ENCODE peak calls at places on chromosomes 7 and 10, in eight cellular contexts. One of them, this sample, is unnamed.

GRCh38 chr7:47078241-47078640 is 503.7 kb downstream of the TNS3 start:
- DNase-seq in neural progenitor cell: no peak
- DNase-seq in hepatocyte: no peak
- DNase-seq in sigmoid colon: no peak
- DNase-seq in Peyer's patch: no peak
- DNase-seq in heart left ventricle: no peak
- DNase-seq in cardiac fibroblast: peak
- DNase-seq in mesendoderm: no peak
- DNase-seq in this sample: no peak

GRCh38 chr7:127393370-127394058 is 1.0 kb upstream of the ZNF800 start:
- DNase-seq in cardiac fibroblast: peak
- DNase-seq in Peyer's patch: no peak
- DNase-seq in mesendoderm: peak
- DNase-seq in heart left ventricle: peak
- DNase-seq in neural progenitor cell: peak
- DNase-seq in hepatocyte: peak
- DNase-seq in sigmoid colon: peak
- DNase-seq in this sample: peak

GRCh38 chr7:14793151-14793550 is 109.4 kb downstream of the DGKB start:
- DNase-seq in mesendoderm: peak
- DNase-seq in neural progenitor cell: no peak
- DNase-seq in Peyer's patch: no peak
- DNase-seq in cardiac fibroblast: no peak
- DNase-seq in hepatocyte: no peak
- DNase-seq in heart left ventricle: no peak
- DNase-seq in sigmoid colon: no peak
- DNase-seq in this sample: no peak

GRCh38 chr7:64807731-64808365 is 13.6 kb downstream of the ZNF138 start:
- DNase-seq in Peyer's patch: no peak
- DNase-seq in sigmoid colon: no peak
- DNase-seq in mesendoderm: no peak
- DNase-seq in cardiac fibroblast: no peak
- DNase-seq in heart left ventricle: no peak
- DNase-seq in neural progenitor cell: no peak
- DNase-seq in hepatocyte: no peak
- DNase-seq in this sample: no peak

GRCh38 chr7:117076426-117076943 is 123.2 kb downstream of the ST7 start:
- DNase-seq in cardiac fibroblast: no peak
- DNase-seq in sigmoid colon: no peak
- DNase-seq in Peyer's patch: no peak
- DNase-seq in heart left ventricle: peak
- DNase-seq in neural progenitor cell: no peak
- DNase-seq in hepatocyte: no peak
- DNase-seq in mesendoderm: no peak
- DNase-seq in this sample: no peak

GRCh38 chr10:68154211-68154497 is 44.9 kb downstream of the MYPN start:
- DNase-seq in mesendoderm: peak
- DNase-seq in sigmoid colon: no peak
- DNase-seq in hepatocyte: no peak
- DNase-seq in Peyer's patch: no peak
- DNase-seq in neural progenitor cell: peak
- DNase-seq in heart left ventricle: peak
- DNase-seq in cardiac fibroblast: peak
- DNase-seq in this sample: peak

GRCh38 chr10:94286898-94287297 is 75.8 kb downstream of the NOC3L start:
- DNase-seq in sigmoid colon: no peak
- DNase-seq in hepatocyte: no peak
- DNase-seq in cardiac fibroblast: no peak
- DNase-seq in heart left ventricle: no peak
- DNase-seq in neural progenitor cell: no peak
- DNase-seq in Peyer's patch: no peak
- DNase-seq in mesendoderm: no peak
- DNase-seq in this sample: no peak

GRCh38 chr10:94199565-94199964 is 163.2 kb downstream of the NOC3L start:
- DNase-seq in neural progenitor cell: no peak
- DNase-seq in mesendoderm: no peak
- DNase-seq in sigmoid colon: no peak
- DNase-seq in Peyer's patch: no peak
- DNase-seq in hepatocyte: no peak
- DNase-seq in heart left ventricle: no peak
- DNase-seq in cardiac fibroblast: no peak
- DNase-seq in this sample: no peak

GRCh38 chr7:50795831-50796230 is 13.1 kb upstream of the GRB10 start:
- DNase-seq in hepatocyte: no peak
- DNase-seq in sigmoid colon: no peak
- DNase-seq in mesendoderm: no peak
- DNase-seq in cardiac fibroblast: no peak
- DNase-seq in neural progenitor cell: no peak
- DNase-seq in heart left ventricle: no peak
- DNase-seq in Peyer's patch: no peak
- DNase-seq in this sample: no peak

GRCh38 chr7:130887182-130888016 is 153.4 kb upstream of the KLF14 start:
- DNase-seq in sigmoid colon: no peak
- DNase-seq in heart left ventricle: no peak
- DNase-seq in cardiac fibroblast: peak
- DNase-seq in mesendoderm: peak
- DNase-seq in neural progenitor cell: no peak
- DNase-seq in Peyer's patch: no peak
- DNase-seq in hepatocyte: no peak
- DNase-seq in this sample: no peak

GRCh38 chr7:128408709-128409434 is 910 bp downstream of the IMPDH1 start:
- DNase-seq in heart left ventricle: no peak
- DNase-seq in neural progenitor cell: peak
- DNase-seq in mesendoderm: peak
- DNase-seq in cardiac fibroblast: peak
- DNase-seq in Peyer's patch: no peak
- DNase-seq in hepatocyte: no peak
- DNase-seq in sigmoid colon: peak
- DNase-seq in this sample: no peak

GRCh38 chr10:131024259-131025131 is 287.0 kb downstream of the TCERG1L start:
- DNase-seq in neural progenitor cell: no peak
- DNase-seq in sigmoid colon: peak
- DNase-seq in heart left ventricle: no peak
- DNase-seq in mesendoderm: no peak
- DNase-seq in Peyer's patch: peak
- DNase-seq in cardiac fibroblast: no peak
- DNase-seq in hepatocyte: no peak
- DNase-seq in this sample: no peak

GRCh38 chr10:124740374-124741280 is 3.6 kb downstream of the FAM53B start:
- DNase-seq in hepatocyte: peak
- DNase-seq in neural progenitor cell: peak
- DNase-seq in Peyer's patch: peak
- DNase-seq in heart left ventricle: peak
- DNase-seq in sigmoid colon: peak
- DNase-seq in mesendoderm: peak
- DNase-seq in cardiac fibroblast: peak
- DNase-seq in this sample: no peak

GRCh38 chr10:124737708-124738107 is 6.5 kb downstream of the FAM53B start:
- DNase-seq in mesendoderm: no peak
- DNase-seq in cardiac fibroblast: no peak
- DNase-seq in Peyer's patch: no peak
- DNase-seq in sigmoid colon: no peak
- DNase-seq in hepatocyte: no peak
- DNase-seq in neural progenitor cell: no peak
- DNase-seq in heart left ventricle: no peak
- DNase-seq in this sample: no peak

GRCh38 chr10:124739996-124740373 is 4.2 kb downstream of the FAM53B start:
- DNase-seq in neural progenitor cell: no peak
- DNase-seq in mesendoderm: peak
- DNase-seq in hepatocyte: peak
- DNase-seq in sigmoid colon: no peak
- DNase-seq in Peyer's patch: no peak
- DNase-seq in heart left ventricle: no peak
- DNase-seq in cardiac fibroblast: peak
- DNase-seq in this sample: no peak

GRCh38 chr10:124738441-124738840 is 5.7 kb downstream of the FAM53B start:
- DNase-seq in hepatocyte: peak
- DNase-seq in mesendoderm: no peak
- DNase-seq in heart left ventricle: no peak
- DNase-seq in neural progenitor cell: no peak
- DNase-seq in Peyer's patch: no peak
- DNase-seq in cardiac fibroblast: no peak
- DNase-seq in sigmoid colon: peak
- DNase-seq in this sample: no peak

GRCh38 chr10:124739119-124739921 is 4.9 kb downstream of the FAM53B start:
- DNase-seq in heart left ventricle: no peak
- DNase-seq in Peyer's patch: no peak
- DNase-seq in neural progenitor cell: peak
- DNase-seq in mesendoderm: peak
- DNase-seq in cardiac fibroblast: peak
- DNase-seq in hepatocyte: peak
- DNase-seq in sigmoid colon: peak
- DNase-seq in this sample: no peak
- H3K4me3 ChIP-seq in heart left ventricle: no peak
- H3K4me3 ChIP-seq in Peyer's patch: no peak
- H3K4me3 ChIP-seq in neural progenitor cell: peak
- H3K4me3 ChIP-seq in mesendoderm: no peak
- H3K4me3 ChIP-seq in cardiac fibroblast: no peak
- H3K4me3 ChIP-seq in hepatocyte: no peak
- H3K4me3 ChIP-seq in sigmoid colon: peak
- H3K4me3 ChIP-seq in this sample: no peak

GRCh38 chr7:76165973-76166403 is 35.7 kb upstream of the SRRM3 start:
- DNase-seq in Peyer's patch: no peak
- DNase-seq in hepatocyte: no peak
- DNase-seq in cardiac fibroblast: no peak
- DNase-seq in mesendoderm: no peak
- DNase-seq in sigmoid colon: no peak
- DNase-seq in neural progenitor cell: no peak
- DNase-seq in heart left ventricle: no peak
- DNase-seq in this sample: no peak
- H3K4me3 ChIP-seq in Peyer's patch: peak
- H3K4me3 ChIP-seq in hepatocyte: peak
- H3K4me3 ChIP-seq in cardiac fibroblast: peak
- H3K4me3 ChIP-seq in mesendoderm: no peak
- H3K4me3 ChIP-seq in sigmoid colon: peak
- H3K4me3 ChIP-seq in neural progenitor cell: no peak
- H3K4me3 ChIP-seq in heart left ventricle: peak
- H3K4me3 ChIP-seq in this sample: peak

GRCh38 chr10:44853796-44854195 is 57.3 kb upstream of the TMEM72 start:
- DNase-seq in Peyer's patch: no peak
- DNase-seq in neural progenitor cell: no peak
- DNase-seq in cardiac fibroblast: no peak
- DNase-seq in heart left ventricle: no peak
- DNase-seq in sigmoid colon: no peak
- DNase-seq in hepatocyte: no peak
- DNase-seq in mesendoderm: no peak
- DNase-seq in this sample: no peak

GRCh38 chr10:44853148-44853734 is 57.9 kb upstream of the TMEM72 start:
- DNase-seq in sigmoid colon: no peak
- DNase-seq in cardiac fibroblast: peak
- DNase-seq in mesendoderm: no peak
- DNase-seq in Peyer's patch: no peak
- DNase-seq in hepatocyte: no peak
- DNase-seq in neural progenitor cell: no peak
- DNase-seq in heart left ventricle: no peak
- DNase-seq in this sample: no peak

GRCh38 chr10:44851881-44852280 is 59.3 kb upstream of the TMEM72 start:
- DNase-seq in Peyer's patch: no peak
- DNase-seq in mesendoderm: no peak
- DNase-seq in cardiac fibroblast: no peak
- DNase-seq in neural progenitor cell: no peak
- DNase-seq in hepatocyte: no peak
- DNase-seq in sigmoid colon: no peak
- DNase-seq in heart left ventricle: no peak
- DNase-seq in this sample: no peak

GRCh38 chr10:44857363-44858016 is 53.6 kb upstream of the TMEM72 start:
- DNase-seq in sigmoid colon: peak
- DNase-seq in heart left ventricle: peak
- DNase-seq in hepatocyte: peak
- DNase-seq in cardiac fibroblast: peak
- DNase-seq in mesendoderm: peak
- DNase-seq in neural progenitor cell: peak
- DNase-seq in Peyer's patch: no peak
- DNase-seq in this sample: peak

DNA sequence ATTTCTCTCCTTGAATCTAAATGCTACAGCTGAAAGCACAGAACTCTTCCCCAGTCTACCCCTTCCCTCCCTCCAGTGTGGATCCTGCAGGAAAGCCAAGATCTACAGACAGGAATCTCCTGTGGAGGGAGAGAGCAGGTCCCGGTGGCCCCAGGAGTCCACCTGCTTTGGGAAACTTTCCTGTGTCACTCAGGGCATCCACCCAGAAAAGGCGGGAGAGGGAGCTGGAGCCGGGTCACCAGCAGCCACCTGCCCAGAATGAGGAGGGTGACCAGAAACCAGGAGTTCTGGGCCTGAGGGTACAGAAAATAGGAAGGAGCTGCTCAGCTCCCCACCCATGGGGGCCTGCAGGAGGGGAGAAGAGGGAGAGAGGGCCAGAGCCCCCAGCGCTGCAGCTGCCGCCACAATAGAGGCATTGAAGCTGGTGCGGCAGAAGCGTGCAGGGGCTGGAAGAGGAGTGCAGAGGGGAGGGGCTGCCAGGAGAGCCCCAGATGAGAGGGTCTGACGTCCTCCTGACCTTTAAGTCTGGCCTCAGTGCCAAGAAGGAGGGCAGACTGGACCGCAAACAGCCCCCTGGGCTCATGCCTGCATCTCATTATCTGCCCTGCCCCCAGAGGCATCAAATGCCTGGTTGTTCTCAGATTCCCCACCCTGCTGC is 56.3 kb upstream of the TMEM72 start:
- DNase-seq in sigmoid colon: no peak
- DNase-seq in Peyer's patch: no peak
- DNase-seq in hepatocyte: no peak
- DNase-seq in neural progenitor cell: peak
- DNase-seq in mesendoderm: no peak
- DNase-seq in heart left ventricle: no peak
- DNase-seq in cardiac fibroblast: no peak
- DNase-seq in this sample: no peak
- H3K4me3 ChIP-seq in sigmoid colon: no peak
- H3K4me3 ChIP-seq in Peyer's patch: no peak
- H3K4me3 ChIP-seq in hepatocyte: no peak
- H3K4me3 ChIP-seq in neural progenitor cell: no peak
- H3K4me3 ChIP-seq in mesendoderm: no peak
- H3K4me3 ChIP-seq in heart left ventricle: no peak
- H3K4me3 ChIP-seq in cardiac fibroblast: no peak
- H3K4me3 ChIP-seq in this sample: no peak

GRCh38 chr10:30057421-30057841 is 2.0 kb downstream of the JCAD start:
- DNase-seq in mesendoderm: peak
- DNase-seq in hepatocyte: no peak
- DNase-seq in heart left ventricle: no peak
- DNase-seq in cardiac fibroblast: no peak
- DNase-seq in neural progenitor cell: peak
- DNase-seq in sigmoid colon: no peak
- DNase-seq in Peyer's patch: no peak
- DNase-seq in this sample: no peak

GRCh38 chr10:30059209-30060107 is at the start of gene JCAD:
- DNase-seq in Peyer's patch: peak
- DNase-seq in mesendoderm: peak
- DNase-seq in heart left ventricle: peak
- DNase-seq in sigmoid colon: peak
- DNase-seq in cardiac fibroblast: peak
- DNase-seq in hepatocyte: peak
- DNase-seq in neural progenitor cell: peak
- DNase-seq in this sample: peak

GRCh38 chr10:30056767-30057355 is 2.5 kb downstream of the JCAD start:
- DNase-seq in Peyer's patch: no peak
- DNase-seq in hepatocyte: no peak
- DNase-seq in neural progenitor cell: peak
- DNase-seq in mesendoderm: peak
- DNase-seq in cardiac fibroblast: no peak
- DNase-seq in heart left ventricle: no peak
- DNase-seq in sigmoid colon: no peak
- DNase-seq in this sample: no peak

GRCh38 chr10:30058570-30059132 is 735 bp downstream of the JCAD start:
- DNase-seq in mesendoderm: no peak
- DNase-seq in neural progenitor cell: peak
- DNase-seq in sigmoid colon: no peak
- DNase-seq in hepatocyte: peak
- DNase-seq in heart left ventricle: no peak
- DNase-seq in Peyer's patch: no peak
- DNase-seq in cardiac fibroblast: no peak
- DNase-seq in this sample: no peak

GRCh38 chr10:30058111-30058510 is 1.3 kb downstream of the JCAD start:
- DNase-seq in cardiac fibroblast: no peak
- DNase-seq in neural progenitor cell: no peak
- DNase-seq in hepatocyte: no peak
- DNase-seq in mesendoderm: no peak
- DNase-seq in heart left ventricle: no peak
- DNase-seq in Peyer's patch: no peak
- DNase-seq in sigmoid colon: no peak
- DNase-seq in this sample: no peak
- H3K4me3 ChIP-seq in cardiac fibroblast: peak
- H3K4me3 ChIP-seq in neural progenitor cell: peak
- H3K4me3 ChIP-seq in hepatocyte: peak
- H3K4me3 ChIP-seq in mesendoderm: no peak
- H3K4me3 ChIP-seq in heart left ventricle: peak
- H3K4me3 ChIP-seq in Peyer's patch: peak
- H3K4me3 ChIP-seq in sigmoid colon: peak
- H3K4me3 ChIP-seq in this sample: no peak